ENCODE peak calls at places on chromosomes 1 and 21, in four cellular contexts. One of them, this sample, is unnamed.
A peak's percentile ranks its signal among the peaks of the same experiment; 100 is the strongest.

GRCh38 chr1:233732206-233732605 is 118.3 kb downstream of the KCNK1 start:
- DNase-seq in K562: no peak
- DNase-seq in A549: no peak
- DNase-seq in GM23248: no peak
- DNase-seq in this sample: no peak

GRCh38 chr1:101820080-101820479 is 176.6 kb downstream of the OLFM3 start:
- DNase-seq in A549: peak; percentile 38
- DNase-seq in GM23248: peak; percentile 30
- DNase-seq in K562: no peak
- DNase-seq in this sample: no peak

GRCh38 chr1:23524716-23525401 is 6.2 kb downstream of the E2F2 start:
- DNase-seq in GM23248: no peak
- DNase-seq in K562: no peak
- DNase-seq in A549: no peak
- DNase-seq in this sample: no peak

GRCh38 chr1:51877434-51878306 is 857 bp downstream of the NRDC start:
- DNase-seq in K562: peak; percentile 62
- DNase-seq in A549: peak; percentile 22
- DNase-seq in GM23248: peak; percentile 73
- DNase-seq in this sample: peak; percentile 53

GRCh38 chr1:209593747-209594146 is 10.2 kb downstream of the CAMK1G start:
- DNase-seq in K562: no peak
- DNase-seq in GM23248: no peak
- DNase-seq in A549: no peak
- DNase-seq in this sample: no peak

GRCh38 chr1:228016653-228017355 is 10.0 kb downstream of the WNT3A start:
- DNase-seq in K562: no peak
- DNase-seq in A549: no peak
- DNase-seq in GM23248: no peak
- DNase-seq in this sample: no peak

GRCh38 chr1:116941670-116942069 is 32.0 kb downstream of the PTGFRN start:
- DNase-seq in GM23248: no peak
- DNase-seq in A549: no peak
- DNase-seq in K562: no peak
- DNase-seq in this sample: no peak

GRCh38 chr1:231420299-231420958 is 1.7 kb downstream of the EGLN1 start:
- DNase-seq in K562: peak; percentile 35
- DNase-seq in A549: no peak
- DNase-seq in GM23248: peak; percentile 34
- DNase-seq in this sample: peak; percentile 39

GRCh38 chr1:241888232-241888631 is 40.2 kb downstream of the EXO1 start:
- DNase-seq in K562: no peak
- DNase-seq in GM23248: peak; percentile 54
- DNase-seq in A549: no peak
- DNase-seq in this sample: peak; percentile 19

GRCh38 chr1:6083385-6083784 is 37.7 kb downstream of the KCNAB2 start:
- DNase-seq in GM23248: no peak
- DNase-seq in A549: no peak
- DNase-seq in K562: no peak
- DNase-seq in this sample: no peak

GRCh38 chr1:20634065-20634593 is 871 bp downstream of the PINK1 start:
- DNase-seq in A549: no peak
- DNase-seq in GM23248: peak; percentile 46
- DNase-seq in K562: no peak
- DNase-seq in this sample: no peak

GRCh38 chr1:53669511-53670191 is 69.3 kb downstream of the GLIS1 start:
- DNase-seq in GM23248: no peak
- DNase-seq in K562: no peak
- DNase-seq in A549: no peak
- DNase-seq in this sample: peak; percentile 79

GRCh38 chr1:1119272-1119890 is 3.5 kb upstream of the C1orf159 start:
- DNase-seq in GM23248: no peak
- DNase-seq in K562: no peak
- DNase-seq in A549: no peak
- DNase-seq in this sample: no peak

GRCh38 chr1:226547754-226548191 is 791 bp upstream of the STUM start:
- DNase-seq in A549: peak; percentile 88
- DNase-seq in GM23248: peak; percentile 93
- DNase-seq in K562: peak; percentile 83
- DNase-seq in this sample: peak; percentile 80

GRCh38 chr1:15703562-15703961 is 19.4 kb downstream of the PLEKHM2 start:
- DNase-seq in A549: no peak
- DNase-seq in K562: no peak
- DNase-seq in GM23248: peak; percentile 98
- DNase-seq in this sample: peak; percentile 94

GRCh38 chr1:7703321-7704213 is 67.5 kb upstream of the VAMP3 start:
- DNase-seq in GM23248: no peak
- DNase-seq in K562: peak; percentile 26
- DNase-seq in A549: no peak
- DNase-seq in this sample: no peak

GRCh38 chr21:40678681-40679284 is 168.2 kb downstream of the DSCAM start:
- DNase-seq in K562: no peak
- DNase-seq in A549: no peak
- DNase-seq in GM23248: no peak
- DNase-seq in this sample: no peak

GRCh38 chr1:223670458-223671159 is 5.1 kb upstream of the CAPN8 start:
- DNase-seq in GM23248: peak; percentile 68
- DNase-seq in A549: peak; percentile 68
- DNase-seq in K562: peak; percentile 65
- DNase-seq in this sample: peak; percentile 20

GRCh38 chr1:172254521-172255222 is 165.8 kb upstream of the C1orf105 start:
- DNase-seq in K562: no peak
- DNase-seq in A549: peak; percentile 75
- DNase-seq in GM23248: peak; percentile 86
- DNase-seq in this sample: peak; percentile 97

GRCh38 chr1:27872802-27873665 is 690 bp downstream of the THEMIS2 start:
- DNase-seq in K562: peak; percentile 42
- DNase-seq in GM23248: peak; percentile 82
- DNase-seq in A549: no peak
- DNase-seq in this sample: peak; percentile 14

GRCh38 chr1:113905435-113905861 is 322 bp downstream of the DCLRE1B start:
- DNase-seq in A549: no peak
- DNase-seq in GM23248: peak; percentile 23
- DNase-seq in K562: peak; percentile 56
- DNase-seq in this sample: no peak

GRCh38 chr1:68051475-68051874 is 1.0 kb upstream of the DIRAS3 start:
- DNase-seq in GM23248: peak; percentile 90
- DNase-seq in A549: no peak
- DNase-seq in K562: no peak
- DNase-seq in this sample: peak; percentile 69

GRCh38 chr1:227372662-227373061 is 54.4 kb upstream of the CDC42BPA start:
- DNase-seq in GM23248: peak; percentile 68
- DNase-seq in K562: no peak
- DNase-seq in A549: peak; percentile 72
- DNase-seq in this sample: peak; percentile 55

GRCh38 chr1:165174485-165174884 is 182.0 kb downstream of the LMX1A start:
- DNase-seq in A549: no peak
- DNase-seq in K562: no peak
- DNase-seq in GM23248: no peak
- DNase-seq in this sample: no peak

GRCh38 chr1:27003745-27004470 is 8.7 kb downstream of the TENT5B start:
- DNase-seq in GM23248: no peak
- DNase-seq in A549: no peak
- DNase-seq in K562: no peak
- DNase-seq in this sample: no peak

GRCh38 chr1:230587056-230587455 is 55.2 kb upstream of the COG2 start:
- DNase-seq in GM23248: no peak
- DNase-seq in A549: no peak
- DNase-seq in K562: no peak
- DNase-seq in this sample: no peak

GRCh38 chr1:94101613-94101940 is 19.4 kb downstream of the ABCA4 start:
- DNase-seq in A549: no peak
- DNase-seq in K562: no peak
- DNase-seq in GM23248: no peak
- DNase-seq in this sample: peak; percentile 27

GRCh38 chr1:26003756-26004155 is 5.9 kb upstream of the PAFAH2 start:
- DNase-seq in A549: no peak
- DNase-seq in GM23248: no peak
- DNase-seq in K562: no peak
- DNase-seq in this sample: no peak
- H3K4me2 ChIP-seq in A549: no peak overlapping the region
- H3K4me2 ChIP-seq in GM23248: no peak overlapping the region
- H3K4me2 ChIP-seq in K562: no peak overlapping the region
- H3K4me2 ChIP-seq in this sample: no peak overlapping the region

GRCh38 chr1:201945157-201945556 is 1.2 kb downstream of the LMOD1 start:
- DNase-seq in A549: no peak
- DNase-seq in K562: peak; percentile 52
- DNase-seq in GM23248: peak; percentile 55
- DNase-seq in this sample: no peak
- H3K4me2 ChIP-seq in A549: no peak overlapping the region
- H3K4me2 ChIP-seq in K562: peak overlapping the region; percentile 78
- H3K4me2 ChIP-seq in GM23248: peak overlapping the region; percentile 96
- H3K4me2 ChIP-seq in this sample: peak overlapping the region; percentile 90

GRCh38 chr1:37472281-37472680 is 2.1 kb upstream of the ZC3H12A start:
- DNase-seq in GM23248: no peak
- DNase-seq in K562: no peak
- DNase-seq in A549: peak; percentile 18
- DNase-seq in this sample: no peak
- H3K4me2 ChIP-seq in GM23248: peak overlapping the region; percentile 86
- H3K4me2 ChIP-seq in K562: no peak overlapping the region
- H3K4me2 ChIP-seq in A549: peak overlapping the region; percentile 81
- H3K4me2 ChIP-seq in this sample: peak overlapping the region; percentile 100

GRCh38 chr1:45926302-45926701 is 122.9 kb downstream of the MAST2 start:
- DNase-seq in A549: no peak
- DNase-seq in GM23248: no peak
- DNase-seq in K562: no peak
- DNase-seq in this sample: no peak

GRCh38 chr1:45930258-45931150 is 127.1 kb downstream of the MAST2 start:
- DNase-seq in K562: peak; percentile 46
- DNase-seq in A549: no peak
- DNase-seq in GM23248: no peak
- DNase-seq in this sample: no peak

GRCh38 chr1:45928486-45929205 is 125.2 kb downstream of the MAST2 start:
- DNase-seq in K562: peak; percentile 16
- DNase-seq in GM23248: peak; percentile 16
- DNase-seq in A549: no peak
- DNase-seq in this sample: peak; percentile 56

GRCh38 chr1:45925728-45926287 is 122.4 kb downstream of the MAST2 start:
- DNase-seq in A549: no peak
- DNase-seq in K562: no peak
- DNase-seq in GM23248: no peak
- DNase-seq in this sample: no peak

GRCh38 chr1:45929257-45929687 is 125.9 kb downstream of the MAST2 start:
- DNase-seq in A549: peak; percentile 56
- DNase-seq in GM23248: peak; percentile 70
- DNase-seq in K562: peak; percentile 72
- DNase-seq in this sample: peak; percentile 94
- H3K4me2 ChIP-seq in A549: peak overlapping the region; percentile 55
- H3K4me2 ChIP-seq in GM23248: peak overlapping the region; percentile 61
- H3K4me2 ChIP-seq in K562: peak overlapping the region; percentile 42
- H3K4me2 ChIP-seq in this sample: peak overlapping the region; percentile 44

DNA sequence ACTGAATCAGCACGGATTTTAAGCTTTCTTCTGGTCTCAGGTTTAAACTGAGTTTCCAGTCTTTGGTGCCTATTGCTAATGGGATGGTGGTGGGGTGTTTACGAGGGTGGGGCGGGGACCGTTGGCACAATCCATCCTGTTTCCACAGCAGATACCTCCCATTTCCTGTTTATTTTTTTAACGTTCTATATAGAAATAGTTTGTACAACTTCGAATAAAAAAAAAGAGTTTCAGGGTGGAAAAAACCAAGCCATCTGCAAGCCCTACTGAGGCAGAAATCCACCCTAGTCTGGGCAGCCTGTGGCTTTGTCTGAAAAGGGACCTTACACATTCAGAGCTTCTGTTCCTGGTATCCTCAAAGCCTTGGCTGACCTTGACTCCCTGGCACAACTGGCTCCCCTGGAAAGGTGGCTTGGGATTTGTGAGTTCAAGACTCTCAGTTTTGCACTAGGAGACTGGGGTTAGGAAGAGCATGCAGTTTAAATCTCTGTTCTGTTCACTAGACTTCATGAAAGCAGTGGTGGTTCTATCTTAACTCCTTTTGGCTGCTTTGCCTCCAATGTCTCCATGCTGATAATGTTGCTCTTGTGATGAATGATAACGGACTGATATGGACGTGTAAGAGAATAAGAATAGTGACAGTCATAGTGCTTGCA is 46.7 kb downstream of the VANGL2 start:
- DNase-seq in GM23248: no peak
- DNase-seq in A549: no peak
- DNase-seq in K562: no peak
- DNase-seq in this sample: no peak
- H3K4me2 ChIP-seq in GM23248: no peak overlapping the region
- H3K4me2 ChIP-seq in A549: no peak overlapping the region
- H3K4me2 ChIP-seq in K562: no peak overlapping the region
- H3K4me2 ChIP-seq in this sample: no peak overlapping the region

GRCh38 chr21:44709426-44710293 is 1.7 kb downstream of the TSPEAR start:
- DNase-seq in A549: no peak
- DNase-seq in GM23248: peak; percentile 22
- DNase-seq in K562: no peak
- DNase-seq in this sample: no peak
- H3K4me2 ChIP-seq in A549: peak overlapping the region; percentile 56
- H3K4me2 ChIP-seq in GM23248: no peak overlapping the region
- H3K4me2 ChIP-seq in K562: no peak overlapping the region
- H3K4me2 ChIP-seq in this sample: peak overlapping the region; percentile 31

GRCh38 chr1:182700351-182700709 is 15.9 kb upstream of the RGS8 start:
- DNase-seq in K562: no peak
- DNase-seq in A549: no peak
- DNase-seq in GM23248: no peak
- DNase-seq in this sample: no peak
- H3K4me2 ChIP-seq in K562: no peak overlapping the region
- H3K4me2 ChIP-seq in A549: no peak overlapping the region
- H3K4me2 ChIP-seq in GM23248: no peak overlapping the region
- H3K4me2 ChIP-seq in this sample: peak overlapping the region; percentile 79

GRCh38 chr1:46309401-46310159 is 6.1 kb downstream of the UQCRH start:
- DNase-seq in GM23248: no peak
- DNase-seq in K562: no peak
- DNase-seq in A549: no peak
- DNase-seq in this sample: no peak

GRCh38 chr1:46303038-46303871 is at the start of the genes LRRC41 and UQCRH:
- DNase-seq in GM23248: peak; percentile 98
- DNase-seq in K562: peak; percentile 100
- DNase-seq in A549: peak; percentile 98
- DNase-seq in this sample: peak; percentile 96

GRCh38 chr1:46302091-46303037 is 1.1 kb downstream of the LRRC41 start:
- DNase-seq in K562: peak; percentile 74
- DNase-seq in GM23248: peak; percentile 75
- DNase-seq in A549: peak; percentile 36
- DNase-seq in this sample: peak; percentile 44

GRCh38 chr1:46303872-46304326 is 401 bp downstream of the UQCRH start:
- DNase-seq in K562: no peak
- DNase-seq in GM23248: no peak
- DNase-seq in A549: no peak
- DNase-seq in this sample: no peak

GRCh38 chr1:46306159-46306530 is 2.6 kb downstream of the UQCRH start:
- DNase-seq in K562: no peak
- DNase-seq in A549: no peak
- DNase-seq in GM23248: no peak
- DNase-seq in this sample: no peak
- H3K4me2 ChIP-seq in K562: peak overlapping the region; percentile 82
- H3K4me2 ChIP-seq in A549: peak overlapping the region; percentile 90
- H3K4me2 ChIP-seq in GM23248: no peak overlapping the region
- H3K4me2 ChIP-seq in this sample: peak overlapping the region; percentile 21

This sample was measured in astrocyte.